ENCODE peak calls at places on chromosomes 3 and 15, in ten cellular contexts. H is gastrocnemius medialis; Q is neural crest cell; D is naive thymus-derived CD8-positive, alpha-beta T cell; M is stimulated activated CD4-positive, alpha-beta T cell treated with anti-CD3 and anti-CD28 coated beads, Interleukin-1b, Interleukin-23, amount 100 ng/mL, for 4 hours; C is HL-60; F is KG1; W is OCI-LY7; Z is EH; J is pons. K is an unnamed sample.

GRCh38 chr15:73968461-73968860 is 23.6 kb downstream of the STOML1 start:
- DNase-seq in H (no peak), Q (no peak), D (no peak), M (no peak), C (no peak), F (no peak), W (no peak), Z (no peak), J (no peak), K (no peak)

GRCh38 chr3:5188419-5189405 is 1.2 kb downstream of the EDEM1 start:
- DNase-seq in H (no peak), Q (peak), D (peak), M (peak), C (peak), F (peak), W (peak), Z (peak), J (peak), K (peak)

GRCh38 chr3:80533553-80533952 is 765.8 kb upstream of the ROBO1 start:
- DNase-seq in H (no peak), Q (no peak), D (no peak), M (no peak), C (no peak), F (no peak), W (no peak), Z (no peak), J (no peak), K (no peak)

GRCh38 chr3:28110884-28111283 is 130.5 kb upstream of the CMC1 start:
- DNase-seq in H (no peak), Q (no peak), D (no peak), M (no peak), C (no peak), F (no peak), W (no peak), Z (no peak), J (no peak), K (no peak)

GRCh38 chr15:82999905-83000671 is 11.4 kb downstream of the C15orf40 start:
- DNase-seq in H (no peak), Q (no peak), D (no peak), M (no peak), C (peak), F (peak), W (peak), Z (peak), J (peak), K (no peak)

GRCh38 chr3:175535351-175535750 is 676.2 kb downstream of the NAALADL2 start:
- DNase-seq in H (no peak), Q (no peak), D (no peak), M (no peak), C (no peak), F (no peak), W (no peak), Z (peak), J (no peak), K (no peak)

GRCh38 chr15:70967646-70968045 is 75.0 kb downstream of the LRRC49 start:
- DNase-seq in H (no peak), Q (no peak), D (no peak), M (no peak), C (no peak), F (no peak), W (no peak), Z (no peak), J (no peak), K (no peak)

GRCh38 chr3:78765671-78766485 is 1001.9 kb downstream of the ROBO1 start:
- DNase-seq in H (no peak), Q (no peak), D (no peak), M (no peak), C (no peak), F (no peak), W (no peak), Z (peak), J (peak), K (no peak)

GRCh38 chr15:57696146-57696545 is 10.4 kb upstream of the POLR2M start:
- DNase-seq in H (no peak), Q (no peak), D (no peak), M (no peak), C (no peak), F (no peak), W (no peak), Z (no peak), J (no peak), K (peak)

GRCh38 chr3:98901032-98901464 is 447 bp downstream of the DCBLD2 start:
- DNase-seq in H (peak), Q (peak), D (peak), M (peak), C (peak), F (no peak), W (peak), Z (peak), J (peak), K (peak)

GRCh38 chr3:31361391-31362273 is 171.1 kb upstream of the STT3B start:
- DNase-seq in H (no peak), Q (no peak), D (no peak), M (no peak), C (no peak), F (no peak), W (no peak), Z (peak), J (no peak), K (no peak)

GRCh38 chr15:25691544-25692430 is 171.3 kb downstream of the ATP10A start:
- DNase-seq in H (no peak), Q (no peak), D (no peak), M (no peak), C (no peak), F (no peak), W (peak), Z (peak), J (no peak), K (no peak)

GRCh38 chr3:171671709-171672108 is 138.6 kb downstream of the PLD1 start:
- DNase-seq in H (no peak), Q (no peak), D (no peak), M (no peak), C (no peak), F (no peak), W (no peak), Z (no peak), J (no peak), K (no peak)

GRCh38 chr3:120048355-120048754 is 45.9 kb downstream of the GSK3B start:
- DNase-seq in H (no peak), Q (no peak), D (no peak), M (no peak), C (no peak), F (no peak), W (no peak), Z (peak), J (no peak), K (no peak)

GRCh38 chr15:59549339-59549807 is 62.2 kb upstream of the GCNT3 start:
- DNase-seq in H (no peak), Q (no peak), D (no peak), M (no peak), C (no peak), F (no peak), W (no peak), Z (no peak), J (no peak), K (no peak)

GRCh38 chr15:33864360-33865075 is 103.8 kb upstream of the CHRM5 start:
- DNase-seq in H (no peak), Q (no peak), D (no peak), M (no peak), C (no peak), F (no peak), W (no peak), Z (no peak), J (no peak), K (no peak)

GRCh38 chr3:14935577-14936345 is 11.6 kb upstream of the NR2C2 start:
- DNase-seq in H (no peak), Q (no peak), D (no peak), M (no peak), C (no peak), F (no peak), W (no peak), Z (no peak), J (no peak), K (no peak)

GRCh38 chr3:178304758-178305157 is 231.5 kb upstream of the KCNMB2 start:
- DNase-seq in H (no peak), Q (no peak), D (no peak), M (no peak), C (no peak), F (no peak), W (no peak), Z (peak), J (no peak), K (no peak)

GRCh38 chr3:123739754-123740153 is 144.4 kb downstream of the MYLK start:
- DNase-seq in H (no peak), Q (no peak), D (no peak), M (no peak), C (no peak), F (no peak), W (no peak), Z (peak), J (no peak), K (no peak)

GRCh38 chr3:118262800-118263402 is 771.7 kb downstream of the IGSF11 start:
- DNase-seq in H (no peak), Q (no peak), D (no peak), M (no peak), C (no peak), F (no peak), W (no peak), Z (no peak), J (no peak), K (no peak)

GRCh38 chr15:31483053-31483923 is 156.7 kb downstream of the KLF13 start:
- DNase-seq in H (no peak), Q (no peak), D (peak), M (peak), C (no peak), F (no peak), W (no peak), Z (no peak), J (no peak), K (no peak)

GRCh38 chr3:74301058-74301457 is 313.4 kb downstream of the CNTN3 start:
- DNase-seq in H (no peak), Q (no peak), D (no peak), M (no peak), C (no peak), F (no peak), W (no peak), Z (no peak), J (no peak), K (no peak)

GRCh38 chr15:63931556-63931955 is 97.8 kb upstream of the HERC1 start:
- DNase-seq in H (no peak), Q (no peak), D (no peak), M (no peak), C (no peak), F (no peak), W (no peak), Z (no peak), J (no peak), K (no peak)

GRCh38 chr15:63553388-63553791 is 43.8 kb upstream of the FBXL22 start:
- DNase-seq in H (no peak), Q (no peak), D (no peak), M (no peak), C (no peak), F (no peak), W (no peak), Z (peak), J (peak), K (no peak)

GRCh38 chr3:148727242-148727641 is 29.5 kb downstream of the AGTR1 start:
- DNase-seq in H (no peak), Q (peak), D (no peak), M (no peak), C (peak), F (no peak), W (peak), Z (peak), J (peak), K (peak)

GRCh38 chr15:41564286-41564959 is 5.4 kb downstream of the TYRO3 start:
- DNase-seq in H (no peak), Q (peak), D (no peak), M (no peak), C (no peak), F (no peak), W (peak), Z (peak), J (peak), K (peak)

GRCh38 chr15:70826634-70827033 is 27.3 kb downstream of the LARP6 start:
- DNase-seq in H (peak), Q (no peak), D (no peak), M (no peak), C (peak), F (no peak), W (no peak), Z (peak), J (no peak), K (no peak)

GRCh38 chr15:67072951-67073350 is 7.5 kb downstream of the SMAD3 start:
- DNase-seq in H (no peak), Q (no peak), D (no peak), M (no peak), C (no peak), F (no peak), W (no peak), Z (no peak), J (no peak), K (no peak)

GRCh38 chr15:72953306-72953705 is 99.0 kb upstream of the NEO1 start:
- DNase-seq in H (no peak), Q (no peak), D (no peak), M (no peak), C (no peak), F (no peak), W (no peak), Z (no peak), J (no peak), K (no peak)

GRCh38 chr15:84955089-84955848 is 26.4 kb upstream of the PDE8A start:
- DNase-seq in H (peak), Q (peak), D (peak), M (peak), C (peak), F (no peak), W (peak), Z (peak), J (peak), K (peak)

K was measured in endothelial cell.